ENCODE peak calls at places on chromosomes 1 and 21, in five cellular contexts. A is tibial nerve, L is transverse colon, B is heart right ventricle, Z is HAP-1. P is an unnamed sample.

GRCh38 chr1:234699795-234700665 is 90.1 kb upstream of the IRF2BP2 start:
- DNase-seq in A (peak; percentile 52), L (no peak), B (peak; percentile 62), Z (no peak), P (no peak)

GRCh38 chr1:192167941-192168685 is 9.9 kb downstream of the RGS18 start:
- DNase-seq in A (no peak), L (no peak), B (no peak), Z (no peak), P (no peak)

GRCh38 chr1:30419831-30420230 is 303.6 kb downstream of the MATN1 start:
- DNase-seq in A (no peak), L (no peak), B (no peak), Z (no peak), P (no peak)

GRCh38 chr1:8365661-8366362 is 47.9 kb downstream of the SLC45A1 start:
- DNase-seq in A (no peak), L (no peak), B (peak; percentile 13), Z (no peak), P (no peak)

GRCh38 chr1:53715478-53715877 is 23.5 kb downstream of the GLIS1 start:
- DNase-seq in A (no peak), L (no peak), B (no peak), Z (no peak), P (no peak)

GRCh38 chr1:205438213-205439158 is 16.6 kb upstream of the LEMD1 start:
- DNase-seq in A (peak; percentile 52), L (peak; percentile 87), B (peak; percentile 90), Z (peak; percentile 76), P (peak; percentile 93)

GRCh38 chr21:44996501-44996921 is 56.7 kb downstream of the SLX9 start:
- DNase-seq in A (no peak), L (no peak), B (no peak), Z (no peak), P (peak; percentile 39)

GRCh38 chr1:203104096-203104495 is 18.3 kb upstream of the MYOG start:
- DNase-seq in A (no peak), L (no peak), B (no peak), Z (no peak), P (no peak)

GRCh38 chr1:29243863-29244185 is 7.5 kb downstream of the PTPRU start:
- DNase-seq in A (no peak), L (no peak), B (no peak), Z (no peak), P (no peak)

GRCh38 chr1:6624712-6625578 is at the start of gene THAP3:
- DNase-seq in A (peak; percentile 74), L (peak; percentile 92), B (peak; percentile 89), Z (peak; percentile 69), P (peak; percentile 86)

GRCh38 chr1:217089239-217090014 is 366.2 kb upstream of the ESRRG start:
- DNase-seq in A (no peak), L (peak; percentile 48), B (peak; percentile 30), Z (no peak), P (no peak)

GRCh38 chr21:34128124-34128523 is 54.7 kb downstream of the MRPS6 start:
- DNase-seq in A (no peak), L (no peak), B (no peak), Z (no peak), P (no peak)

GRCh38 chr1:213162338-213162737 is 111.3 kb downstream of the RPS6KC1 start:
- DNase-seq in A (peak; percentile 31), L (no peak), B (no peak), Z (no peak), P (no peak)

GRCh38 chr1:230105754-230106625 is 39.0 kb downstream of the GALNT2 start:
- DNase-seq in A (no peak), L (no peak), B (no peak), Z (no peak), P (peak; percentile 54)

GRCh38 chr21:28590026-28590425 is 402.7 kb downstream of the LTN1 start:
- DNase-seq in A (no peak), L (no peak), B (no peak), Z (no peak), P (no peak)

GRCh38 chr1:87134061-87134460 is 194.6 kb upstream of the LMO4 start:
- DNase-seq in A (no peak), L (no peak), B (no peak), Z (no peak), P (no peak)

GRCh38 chr1:180256353-180257027 is 26.4 kb downstream of the LHX4 start:
- DNase-seq in A (no peak), L (no peak), B (no peak), Z (no peak), P (no peak)

GRCh38 chr1:22918644-22919043 is 54.0 kb downstream of the LACTBL1 start:
- DNase-seq in A (no peak), L (no peak), B (no peak), Z (no peak), P (no peak)

GRCh38 chr1:230262867-230263572 is 163.1 kb downstream of the PGBD5 start:
- DNase-seq in A (no peak), L (no peak), B (no peak), Z (no peak), P (no peak)

GRCh38 chr21:44537930-44538911 is 1.8 kb downstream of the KRTAP10-1 start:
- DNase-seq in A (no peak), L (peak; percentile 5), B (no peak), Z (no peak), P (no peak)

GRCh38 chr1:59243544-59243943 is 53.4 kb upstream of the FGGY start:
- DNase-seq in A (no peak), L (no peak), B (no peak), Z (no peak), P (no peak)

GRCh38 chr1:172515927-172516326 is 17.0 kb upstream of the SUCO start:
- DNase-seq in A (peak; percentile 8), L (no peak), B (no peak), Z (no peak), P (no peak)
- H3K4me1 ChIP-seq in A (no peaks in the 10 kb centered on the region), L (no peaks in the 10 kb centered on the region), B (no peaks in the 10 kb centered on the region), Z (no peaks in the 10 kb centered on the region), P (peaks cover 5% of the 10 kb centered on the region)

GRCh38 chr1:68221971-68222355 is 10.4 kb downstream of the WLS start:
- DNase-seq in A (no peak), L (no peak), B (no peak), Z (no peak), P (no peak)
- H3K4me1 ChIP-seq in A (peaks cover 20% of the 10 kb centered on the region), L (peaks cover 38% of the 10 kb centered on the region), B (peaks cover 12% of the 10 kb centered on the region), Z (peaks cover 63% of the 10 kb centered on the region), P (peaks cover 21% of the 10 kb centered on the region)

GRCh38 chr1:93814795-93815737 is 63.9 kb downstream of the DNTTIP2 start:
- DNase-seq in A (no peak), L (no peak), B (no peak), Z (no peak), P (no peak)

GRCh38 chr1:93814059-93814794 is 64.8 kb downstream of the DNTTIP2 start:
- DNase-seq in A (peak; percentile 84), L (peak; percentile 59), B (peak; percentile 75), Z (peak; percentile 44), P (no peak)

GRCh38 chr1:93811646-93812045 is 67.4 kb downstream of the DNTTIP2 start:
- DNase-seq in A (no peak), L (no peak), B (no peak), Z (no peak), P (no peak)

GRCh38 chr1:93815738-93816110 is 63.3 kb downstream of the DNTTIP2 start:
- DNase-seq in A (no peak), L (no peak), B (no peak), Z (no peak), P (no peak)

DNA sequence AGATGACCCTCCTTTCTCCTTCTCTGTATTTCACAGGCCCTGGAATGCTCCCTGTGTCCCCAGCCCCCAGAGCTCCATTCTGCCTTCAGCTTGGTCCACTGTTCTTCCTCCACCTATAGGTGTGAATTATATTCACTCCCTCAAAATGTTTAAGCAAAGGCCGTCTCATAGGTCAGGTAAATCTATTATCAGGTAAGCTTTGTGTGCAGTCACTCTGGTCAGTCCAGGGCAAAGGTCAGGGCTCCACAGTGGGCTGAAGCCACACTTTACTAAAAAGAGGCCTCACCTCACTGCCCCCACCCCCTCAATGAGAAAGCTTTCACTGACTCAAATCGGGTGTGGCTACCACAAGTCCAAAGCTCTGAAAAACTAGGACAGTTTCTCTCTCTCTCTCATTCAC is 65.9 kb downstream of the DNTTIP2 start:
- DNase-seq in A (no peak), L (no peak), B (no peak), Z (no peak), P (no peak)
- H3K4me1 ChIP-seq in A (no peaks in the 10 kb centered on the region), L (peaks cover 16% of the 10 kb centered on the region), B (peaks cover 17% of the 10 kb centered on the region), Z (no peaks in the 10 kb centered on the region), P (no peaks in the 10 kb centered on the region)

GRCh38 chr1:1428174-1428573 is 7.1 kb upstream of the ANKRD65 start:
- DNase-seq in A (no peak), L (no peak), B (no peak), Z (no peak), P (peak; percentile 74)

GRCh38 chr1:1431845-1432565 is 3.5 kb upstream of the VWA1 start:
- DNase-seq in A (no peak), L (peak; percentile 74), B (peak; percentile 61), Z (no peak), P (peak; percentile 49)

GRCh38 chr1:1431006-1431844 is 4.3 kb upstream of the VWA1 start:
- DNase-seq in A (no peak), L (no peak), B (no peak), Z (no peak), P (peak; percentile 38)

GRCh38 chr1:1429671-1430073 is 5.8 kb upstream of the VWA1 start:
- DNase-seq in A (no peak), L (no peak), B (no peak), Z (no peak), P (no peak)

GRCh38 chr1:1430114-1430982 is 5.1 kb upstream of the VWA1 start:
- DNase-seq in A (peak; percentile 46), L (no peak), B (peak; percentile 85), Z (no peak), P (peak; percentile 87)
- H3K4me1 ChIP-seq in A (peaks cover 77% of the 10 kb centered on the region), L (peaks cover 61% of the 10 kb centered on the region), B (peaks cover 62% of the 10 kb centered on the region), Z (peaks cover 18% of the 10 kb centered on the region), P (peaks cover 9% of the 10 kb centered on the region)

P was measured in pancreas.